ENCODE peak calls at places on chromosome 12, in five cellular contexts. One of them, this sample, is unnamed.

GRCh38 chr12:52082988-52083637 is 3.6 kb downstream of the SMIM41 start:
- DNase-seq in endothelial cell: peak
- DNase-seq in spleen: peak
- DNase-seq in activated CD4-positive, CD25-positive, alpha-beta regulatory T cell: peak
- DNase-seq in IMR-90: peak
- DNase-seq in this sample: peak

GRCh38 chr12:56206373-56207166 is 15.2 kb downstream of the RNF41 start:
- DNase-seq in spleen: peak
- DNase-seq in IMR-90: peak
- DNase-seq in endothelial cell: peak
- DNase-seq in activated CD4-positive, CD25-positive, alpha-beta regulatory T cell: no peak
- DNase-seq in this sample: no peak

GRCh38 chr12:69428351-69429048 is 41.7 kb upstream of the FRS2 start:
- DNase-seq in spleen: no peak
- DNase-seq in IMR-90: peak
- DNase-seq in activated CD4-positive, CD25-positive, alpha-beta regulatory T cell: no peak
- DNase-seq in endothelial cell: no peak
- DNase-seq in this sample: no peak

GRCh38 chr12:23771230-23771949 is 178.1 kb downstream of the SOX5 start:
- DNase-seq in IMR-90: no peak
- DNase-seq in endothelial cell: no peak
- DNase-seq in activated CD4-positive, CD25-positive, alpha-beta regulatory T cell: no peak
- DNase-seq in spleen: no peak
- DNase-seq in this sample: no peak

GRCh38 chr12:65882504-65882903 is 58.2 kb downstream of the HMGA2 start:
- DNase-seq in activated CD4-positive, CD25-positive, alpha-beta regulatory T cell: no peak
- DNase-seq in IMR-90: no peak
- DNase-seq in spleen: no peak
- DNase-seq in endothelial cell: no peak
- DNase-seq in this sample: no peak

GRCh38 chr12:6288235-6288634 is 22.2 kb upstream of the PLEKHG6 start:
- DNase-seq in spleen: no peak
- DNase-seq in IMR-90: peak
- DNase-seq in activated CD4-positive, CD25-positive, alpha-beta regulatory T cell: no peak
- DNase-seq in endothelial cell: no peak
- DNase-seq in this sample: no peak

GRCh38 chr12:56529656-56530055 is 8.0 kb downstream of the RBMS2 start:
- DNase-seq in spleen: no peak
- DNase-seq in IMR-90: no peak
- DNase-seq in endothelial cell: no peak
- DNase-seq in activated CD4-positive, CD25-positive, alpha-beta regulatory T cell: no peak
- DNase-seq in this sample: no peak

GRCh38 chr12:98896938-98897337 is 251.8 kb downstream of the APAF1 start:
- DNase-seq in IMR-90: peak
- DNase-seq in endothelial cell: peak
- DNase-seq in spleen: no peak
- DNase-seq in activated CD4-positive, CD25-positive, alpha-beta regulatory T cell: no peak
- DNase-seq in this sample: no peak

GRCh38 chr12:127803545-127803944 is 463.4 kb upstream of the TMEM132C start:
- DNase-seq in endothelial cell: no peak
- DNase-seq in activated CD4-positive, CD25-positive, alpha-beta regulatory T cell: no peak
- DNase-seq in IMR-90: no peak
- DNase-seq in spleen: no peak
- DNase-seq in this sample: no peak

GRCh38 chr12:79891506-79892162 is 43.3 kb downstream of the PPP1R12A start:
- DNase-seq in endothelial cell: no peak
- DNase-seq in activated CD4-positive, CD25-positive, alpha-beta regulatory T cell: no peak
- DNase-seq in spleen: no peak
- DNase-seq in IMR-90: no peak
- DNase-seq in this sample: no peak

GRCh38 chr12:64459388-64460024 is 7.6 kb downstream of the TBK1 start:
- DNase-seq in IMR-90: no peak
- DNase-seq in spleen: peak
- DNase-seq in activated CD4-positive, CD25-positive, alpha-beta regulatory T cell: peak
- DNase-seq in endothelial cell: no peak
- DNase-seq in this sample: no peak

GRCh38 chr12:132194056-132194455 is 49.8 kb downstream of the NOC4L start:
- DNase-seq in endothelial cell: no peak
- DNase-seq in spleen: no peak
- DNase-seq in activated CD4-positive, CD25-positive, alpha-beta regulatory T cell: no peak
- DNase-seq in IMR-90: no peak
- DNase-seq in this sample: peak

GRCh38 chr12:47950856-47951468 is 12.4 kb upstream of the TMEM106C start:
- DNase-seq in activated CD4-positive, CD25-positive, alpha-beta regulatory T cell: no peak
- DNase-seq in endothelial cell: no peak
- DNase-seq in spleen: peak
- DNase-seq in IMR-90: no peak
- DNase-seq in this sample: no peak

GRCh38 chr12:85394809-85395208 is 114.8 kb downstream of the ALX1 start:
- DNase-seq in IMR-90: no peak
- DNase-seq in spleen: no peak
- DNase-seq in endothelial cell: no peak
- DNase-seq in activated CD4-positive, CD25-positive, alpha-beta regulatory T cell: no peak
- DNase-seq in this sample: no peak

GRCh38 chr12:82182601-82183000 is 175.6 kb downstream of the CCDC59 start:
- DNase-seq in spleen: no peak
- DNase-seq in activated CD4-positive, CD25-positive, alpha-beta regulatory T cell: no peak
- DNase-seq in endothelial cell: no peak
- DNase-seq in IMR-90: no peak
- DNase-seq in this sample: no peak

GRCh38 chr12:1936406-1937320 is 18.2 kb upstream of the CACNA2D4 start:
- DNase-seq in IMR-90: peak
- DNase-seq in endothelial cell: no peak
- DNase-seq in activated CD4-positive, CD25-positive, alpha-beta regulatory T cell: no peak
- DNase-seq in spleen: peak
- DNase-seq in this sample: no peak

GRCh38 chr12:41743835-41744234 is 400.8 kb downstream of the GXYLT1 start:
- DNase-seq in IMR-90: no peak
- DNase-seq in spleen: no peak
- DNase-seq in endothelial cell: no peak
- DNase-seq in activated CD4-positive, CD25-positive, alpha-beta regulatory T cell: no peak
- DNase-seq in this sample: no peak

GRCh38 chr12:78951746-78952532 is 87.4 kb downstream of the SYT1 start:
- DNase-seq in endothelial cell: no peak
- DNase-seq in spleen: no peak
- DNase-seq in activated CD4-positive, CD25-positive, alpha-beta regulatory T cell: no peak
- DNase-seq in IMR-90: no peak
- DNase-seq in this sample: no peak

GRCh38 chr12:92802906-92803305 is 100.1 kb downstream of the PLEKHG7 start:
- DNase-seq in endothelial cell: no peak
- DNase-seq in spleen: no peak
- DNase-seq in IMR-90: no peak
- DNase-seq in activated CD4-positive, CD25-positive, alpha-beta regulatory T cell: no peak
- DNase-seq in this sample: no peak

GRCh38 chr12:12046401-12046800 is 24.3 kb upstream of the BCL2L14 start:
- DNase-seq in activated CD4-positive, CD25-positive, alpha-beta regulatory T cell: no peak
- DNase-seq in spleen: no peak
- DNase-seq in endothelial cell: no peak
- DNase-seq in IMR-90: no peak
- DNase-seq in this sample: peak

GRCh38 chr12:3295648-3296408 is 195.2 kb upstream of the PRMT8 start:
- DNase-seq in IMR-90: peak
- DNase-seq in endothelial cell: no peak
- DNase-seq in spleen: no peak
- DNase-seq in activated CD4-positive, CD25-positive, alpha-beta regulatory T cell: no peak
- DNase-seq in this sample: no peak

GRCh38 chr12:105226219-105226618 is 9.8 kb downstream of the APPL2 start:
- DNase-seq in endothelial cell: no peak
- DNase-seq in activated CD4-positive, CD25-positive, alpha-beta regulatory T cell: no peak
- DNase-seq in IMR-90: peak
- DNase-seq in spleen: no peak
- DNase-seq in this sample: no peak

GRCh38 chr12:64806593-64806992 is 17.9 kb upstream of the TBC1D30 start:
- DNase-seq in activated CD4-positive, CD25-positive, alpha-beta regulatory T cell: no peak
- DNase-seq in IMR-90: peak
- DNase-seq in endothelial cell: no peak
- DNase-seq in spleen: no peak
- DNase-seq in this sample: no peak

GRCh38 chr12:89179983-89180382 is 172.3 kb downstream of the DUSP6 start:
- DNase-seq in activated CD4-positive, CD25-positive, alpha-beta regulatory T cell: no peak
- DNase-seq in spleen: no peak
- DNase-seq in IMR-90: peak
- DNase-seq in endothelial cell: no peak
- DNase-seq in this sample: no peak

GRCh38 chr12:31590730-31591307 is at the start of gene DENND5B:
- DNase-seq in IMR-90: peak
- DNase-seq in activated CD4-positive, CD25-positive, alpha-beta regulatory T cell: no peak
- DNase-seq in endothelial cell: peak
- DNase-seq in spleen: peak
- DNase-seq in this sample: no peak

GRCh38 chr12:30982413-30982812 is 55.9 kb downstream of the TSPAN11 start:
- DNase-seq in spleen: no peak
- DNase-seq in IMR-90: no peak
- DNase-seq in activated CD4-positive, CD25-positive, alpha-beta regulatory T cell: no peak
- DNase-seq in endothelial cell: no peak
- DNase-seq in this sample: no peak

GRCh38 chr12:1830981-1831930 is 10.9 kb downstream of the LRTM2 start:
- DNase-seq in spleen: peak
- DNase-seq in IMR-90: peak
- DNase-seq in activated CD4-positive, CD25-positive, alpha-beta regulatory T cell: no peak
- DNase-seq in endothelial cell: peak
- DNase-seq in this sample: no peak

GRCh38 chr12:40693503-40693863 is 1.2 kb downstream of the CNTN1 start:
- DNase-seq in spleen: no peak
- DNase-seq in IMR-90: no peak
- DNase-seq in activated CD4-positive, CD25-positive, alpha-beta regulatory T cell: no peak
- DNase-seq in endothelial cell: peak
- DNase-seq in this sample: no peak

GRCh38 chr12:120438495-120439198 is 734 bp downstream of the COX6A1 start:
- DNase-seq in activated CD4-positive, CD25-positive, alpha-beta regulatory T cell: no peak
- DNase-seq in IMR-90: no peak
- DNase-seq in endothelial cell: no peak
- DNase-seq in spleen: no peak
- DNase-seq in this sample: no peak

This sample was measured in stimulated activated effector memory CD8-positive, alpha-beta T cell treated with anti-CD3 and anti-CD28 coated beads, Interleukin-12 subunit alpha, Interleukin-12 subunit beta, amount 100 ng/mL, for 72 hours.